ENCODE peak calls at places on chromosomes 3 and 15, in seven cellular contexts. S is CD4-positive, alpha-beta memory T cell; O is cardiac muscle cell; F is left ventricle myocardium inferior; C is astrocyte; G is brain microvascular endothelial cell; L is CD4-positive, CD25-positive, alpha-beta regulatory T cell. J is an unnamed sample.

GRCh38 chr15:70618929-70619328 is 144.4 kb downstream of the UACA start:
- DNase-seq in S (no peak), O (no peak), F (no peak), C (no peak), G (no peak), L (no peak), J (no peak)

GRCh38 chr15:100201376-100202280 is 140.1 kb downstream of the ADAMTS17 start:
- DNase-seq in S (peak), O (no peak), F (no peak), C (peak), G (no peak), L (no peak), J (no peak)

GRCh38 chr3:139934557-139935070 is 371 bp upstream of the CLSTN2 start:
- DNase-seq in S (no peak), O (peak), F (peak), C (peak), G (peak), L (no peak), J (no peak)

GRCh38 chr15:85491663-85492062 is 111.3 kb downstream of the AKAP13 start:
- DNase-seq in S (no peak), O (no peak), F (no peak), C (no peak), G (no peak), L (no peak), J (no peak)

GRCh38 chr3:4980229-4981159 is 1.3 kb downstream of the BHLHE40 start:
- DNase-seq in S (peak), O (peak), F (peak), C (peak), G (peak), L (peak), J (peak)

GRCh38 chr3:48002787-48003186 is 13.4 kb downstream of the MAP4 start:
- DNase-seq in S (no peak), O (no peak), F (no peak), C (no peak), G (no peak), L (no peak), J (no peak)

GRCh38 chr3:29514912-29515311 is 234.0 kb downstream of the RBMS3 start:
- DNase-seq in S (no peak), O (no peak), F (no peak), C (no peak), G (no peak), L (no peak), J (no peak)

GRCh38 chr3:61847784-61848462 is 286.6 kb downstream of the PTPRG start:
- DNase-seq in S (no peak), O (peak), F (peak), C (no peak), G (no peak), L (no peak), J (no peak)

GRCh38 chr3:52434491-52435115 is 10.3 kb downstream of the SEMA3G start:
- DNase-seq in S (no peak), O (peak), F (no peak), C (no peak), G (no peak), L (no peak), J (no peak)

GRCh38 chr15:55897560-55898336 is 95.7 kb downstream of the NEDD4 start:
- DNase-seq in S (no peak), O (peak), F (peak), C (peak), G (peak), L (no peak), J (no peak)

GRCh38 chr15:43824302-43825246 is at the start of gene MFAP1:
- DNase-seq in S (peak), O (peak), F (peak), C (peak), G (peak), L (peak), J (peak)

GRCh38 chr15:43826029-43826507 is 734 bp upstream of the WDR76 start:
- DNase-seq in S (no peak), O (no peak), F (no peak), C (no peak), G (no peak), L (no peak), J (no peak)

DNA sequence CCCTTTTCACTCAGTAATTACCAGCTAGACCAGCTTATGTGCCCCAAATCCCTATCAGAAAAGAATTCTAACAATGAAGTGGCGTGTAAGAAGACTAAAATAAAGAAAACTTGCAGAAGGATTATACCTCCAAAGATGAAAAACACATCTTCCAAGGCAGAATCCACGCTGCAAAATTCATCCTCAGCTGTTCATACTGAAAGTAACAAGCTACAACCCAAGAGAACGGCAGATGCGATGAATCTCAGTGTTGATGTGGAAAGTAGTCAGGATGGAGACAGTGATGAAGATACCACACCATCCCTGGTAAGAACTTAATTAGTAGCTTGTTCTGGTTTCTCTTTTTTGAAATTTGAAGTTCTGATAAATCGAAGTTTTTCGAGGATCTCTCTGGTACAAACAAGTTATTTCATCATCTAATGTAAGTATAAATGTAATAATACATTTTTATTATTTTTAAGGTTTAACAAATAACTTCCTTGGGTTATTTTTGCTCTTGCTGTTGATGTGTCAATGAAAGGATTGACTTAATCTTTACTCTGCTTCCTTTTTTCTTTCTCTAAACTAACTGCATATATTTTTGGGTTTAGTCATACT is 1.4 kb downstream of the WDR76 start:
- DNase-seq in S (peak), O (peak), F (no peak), C (no peak), G (no peak), L (peak), J (no peak)
- H3K4me3 ChIP-seq in S (peak), O (no peak), F (peak), C (peak), G (peak), L (peak), J (peak)

GRCh38 chr3:158097571-158098553 is 8.4 kb downstream of the SHOX2 start:
- DNase-seq in S (peak), O (peak), F (no peak), C (no peak), G (peak), L (peak), J (no peak)
- H3K4me3 ChIP-seq in S (peak), O (peak), F (peak), C (peak), G (peak), L (peak), J (peak)

DNA sequence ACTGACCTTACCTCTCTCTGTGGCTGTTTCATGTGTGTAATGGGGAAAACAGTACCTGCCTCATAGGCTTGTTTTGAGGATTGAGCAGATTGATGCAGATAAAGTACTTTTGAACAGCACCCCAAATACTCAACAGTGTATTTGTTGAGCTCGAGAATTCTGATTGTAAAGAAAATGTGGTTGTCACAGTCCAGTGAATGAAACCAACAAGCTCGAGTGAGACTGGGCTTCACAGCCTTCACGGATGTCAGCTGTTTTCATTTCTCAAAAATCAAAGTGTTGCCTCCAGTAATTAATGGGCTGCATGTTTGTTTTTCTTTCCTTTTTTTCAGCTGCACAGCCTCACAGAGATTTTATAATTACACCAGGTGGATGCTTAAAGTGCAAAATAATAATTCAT is 43.7 kb downstream of the PARP15 start:
- DNase-seq in S (no peak), O (no peak), F (no peak), C (no peak), G (no peak), L (no peak), J (no peak)
- H3K4me3 ChIP-seq in S (no peak), O (no peak), F (no peak), C (no peak), G (no peak), L (no peak), J (no peak)

DNA sequence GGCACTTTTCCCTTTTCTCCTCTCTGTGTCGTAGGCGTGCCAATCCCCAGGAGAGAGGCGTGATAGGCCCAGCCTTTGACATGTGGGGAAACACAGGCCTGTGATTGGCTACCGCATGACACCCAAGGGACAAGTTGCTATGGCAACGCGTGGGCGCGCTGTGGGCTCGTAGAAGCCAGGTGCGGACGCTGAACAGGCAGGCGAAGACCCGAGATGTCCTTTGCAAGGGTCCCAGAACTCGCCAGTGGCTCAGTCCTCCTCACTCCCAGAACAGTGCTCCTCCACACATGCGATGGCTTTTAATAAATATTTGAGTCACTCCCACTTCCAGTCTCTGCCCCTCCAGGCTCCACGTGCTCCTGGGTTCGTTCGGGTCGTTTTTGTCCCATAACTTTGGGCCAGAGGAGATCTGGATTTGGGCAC is 4.2 kb downstream of the SLC51B start:
- DNase-seq in S (peak), O (peak), F (peak), C (peak), G (peak), L (peak), J (peak)
- H3K4me3 ChIP-seq in S (peak), O (peak), F (peak), C (peak), G (peak), L (peak), J (peak)

GRCh38 chr3:58350627-58351013 is 17.9 kb downstream of the PXK start:
- DNase-seq in S (no peak), O (peak), F (no peak), C (peak), G (peak), L (no peak), J (no peak)

GRCh38 chr3:58352624-58353023 is 19.9 kb downstream of the PXK start:
- DNase-seq in S (no peak), O (no peak), F (no peak), C (no peak), G (no peak), L (no peak), J (no peak)

GRCh38 chr3:58351920-58352319 is 19.2 kb downstream of the PXK start:
- DNase-seq in S (no peak), O (no peak), F (no peak), C (no peak), G (no peak), L (no peak), J (no peak)

GRCh38 chr3:58347984-58348383 is 15.3 kb downstream of the PXK start:
- DNase-seq in S (no peak), O (no peak), F (no peak), C (no peak), G (no peak), L (no peak), J (no peak)

DNA sequence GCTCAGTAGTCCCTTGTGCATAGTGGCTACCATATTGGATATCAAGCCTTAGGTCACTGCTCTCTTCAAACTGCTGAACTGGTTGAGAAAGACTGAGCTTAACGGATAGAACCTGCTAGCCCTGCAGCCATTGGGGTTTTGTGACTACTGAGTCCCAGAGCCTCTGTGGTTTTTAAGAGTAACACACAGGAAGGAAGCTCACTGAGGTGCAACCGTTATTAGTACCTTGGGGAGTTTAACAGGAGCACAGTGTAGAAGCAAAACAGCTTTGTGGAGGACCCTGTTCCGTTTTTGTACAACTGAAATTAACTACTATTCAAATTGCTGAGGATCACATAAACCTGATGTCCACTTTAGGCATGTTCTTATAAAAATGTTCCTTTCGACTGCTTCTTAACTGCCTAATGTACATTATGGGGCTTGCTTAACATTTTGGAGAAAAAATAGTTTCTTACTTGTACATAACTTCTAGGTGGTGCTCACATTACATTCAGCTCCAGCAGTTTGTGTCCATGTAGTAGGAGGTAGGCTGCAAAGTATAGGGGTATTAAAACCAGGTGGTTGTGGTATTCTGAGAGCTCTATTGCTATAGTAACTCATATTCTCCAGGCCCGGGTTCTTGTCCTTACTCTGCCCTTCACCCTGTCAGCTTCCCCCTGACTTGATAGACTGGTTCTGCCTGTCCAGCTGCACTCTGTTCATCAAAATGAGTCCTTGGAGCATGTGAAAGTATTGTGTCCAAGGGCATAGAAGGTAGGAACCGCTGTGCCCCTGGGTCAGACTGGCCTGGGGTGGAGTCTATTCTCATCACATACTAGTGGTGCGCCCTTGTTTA is 17.3 kb downstream of the PXK start:
- DNase-seq in S (no peak), O (no peak), F (no peak), C (no peak), G (no peak), L (no peak), J (no peak)
- H3K4me3 ChIP-seq in S (no peak), O (no peak), F (no peak), C (no peak), G (no peak), L (peak), J (no peak)

GRCh38 chr3:104245241-104245640 is 1121.5 kb upstream of the ALCAM start:
- DNase-seq in S (no peak), O (no peak), F (no peak), C (no peak), G (no peak), L (no peak), J (no peak)
- H3K4me3 ChIP-seq in S (no peak), O (no peak), F (no peak), C (no peak), G (no peak), L (no peak), J (no peak)

GRCh38 chr3:142224482-142225072 is 808 bp downstream of the GK5 start:
- DNase-seq in S (no peak), O (peak), F (no peak), C (no peak), G (no peak), L (no peak), J (no peak)

GRCh38 chr3:142226474-142226873 is 1.1 kb upstream of the GK5 start:
- DNase-seq in S (no peak), O (peak), F (no peak), C (no peak), G (no peak), L (no peak), J (no peak)

GRCh38 chr3:142218703-142219102 is 6.7 kb downstream of the GK5 start:
- DNase-seq in S (no peak), O (no peak), F (no peak), C (peak), G (no peak), L (no peak), J (no peak)

GRCh38 chr3:142225885-142226215 is 465 bp upstream of the GK5 start:
- DNase-seq in S (no peak), O (no peak), F (no peak), C (no peak), G (no peak), L (no peak), J (no peak)

GRCh38 chr3:142223282-142223681 is 2.1 kb downstream of the GK5 start:
- DNase-seq in S (no peak), O (no peak), F (no peak), C (no peak), G (no peak), L (no peak), J (no peak)
- H3K4me3 ChIP-seq in S (no peak), O (no peak), F (no peak), C (no peak), G (no peak), L (no peak), J (no peak)

J was measured in BJ.